ENCODE peak calls at places on chromosomes 12 and 14, in four cellular contexts. D, L, Z and H are unnamed samples.
A peak's percentile ranks its signal among the peaks of the same experiment; 100 is the strongest.

GRCh38 chr14:70254476-70254961 is 65.8 kb upstream of the SLC8A3 start:
- DNase-seq in D (no peak), L (peak; percentile 30), Z (no peak), H (peak; percentile 11)

GRCh38 chr12:22190-22529 is 44.4 kb upstream of the IQSEC3 start:
- DNase-seq in D (no peak), L (no peak), Z (no peak), H (no peak)

GRCh38 chr12:6186114-6186827 is 13.9 kb upstream of the CD9 start:
- DNase-seq in D (no peak), L (no peak), Z (no peak), H (no peak)

GRCh38 chr12:16766736-16767135 is 160.8 kb upstream of the LMO3 start:
- DNase-seq in D (no peak), L (no peak), Z (no peak), H (no peak)

GRCh38 chr12:12008232-12008850 is 62.4 kb upstream of the BCL2L14 start:
- DNase-seq in D (no peak), L (no peak), Z (no peak), H (peak; percentile 69)

GRCh38 chr14:71372411-71372838 is 465.2 kb downstream of the PCNX1 start:
- DNase-seq in D (no peak), L (peak; percentile 52), Z (no peak), H (no peak)

GRCh38 chr14:20606190-20606901 is 15.2 kb upstream of the RNASE12 start:
- DNase-seq in D (peak; percentile 44), L (peak; percentile 55), Z (no peak), H (peak; percentile 73)

GRCh38 chr14:37615582-37616289 is 20.3 kb downstream of the TTC6 start:
- DNase-seq in D (no peak), L (no peak), Z (no peak), H (no peak)

GRCh38 chr12:49950310-49951251 is at the start of gene AQP2:
- DNase-seq in D (no peak), L (no peak), Z (no peak), H (no peak)

GRCh38 chr14:50395448-50395847 is 1.2 kb downstream of the CDKL1 start:
- DNase-seq in D (no peak), L (no peak), Z (no peak), H (no peak)
- H3K4me3 ChIP-seq in D (peak overlapping the region; percentile 60), L (peak overlapping the region; percentile 97), Z (no peak overlapping the region), H (peak overlapping the region; percentile 76)

GRCh38 chr12:19969476-19969875 is 398.9 kb upstream of the PDE3A start:
- DNase-seq in D (no peak), L (no peak), Z (no peak), H (no peak)
- TF ChIP-seq MYC in D (no peak), L (no peak), Z (no peak), H (no peak)

GRCh38 chr12:108341356-108341755 is 2.2 kb upstream of the CMKLR1 start:
- DNase-seq in D (no peak), L (no peak), Z (no peak), H (peak; percentile 61)

GRCh38 chr12:108341854-108342847 is 3.0 kb upstream of the CMKLR1 start:
- DNase-seq in D (no peak), L (no peak), Z (no peak), H (no peak)

GRCh38 chr12:108337235-108338223 is 1.6 kb downstream of the CMKLR1 start:
- DNase-seq in D (peak; percentile 60), L (peak; percentile 33), Z (no peak), H (peak; percentile 69)

GRCh38 chr12:108340037-108340436 is 926 bp upstream of the CMKLR1 start:
- DNase-seq in D (no peak), L (no peak), Z (no peak), H (no peak)

GRCh38 chr12:108338915-108339657 is at the start of gene CMKLR1:
- DNase-seq in D (no peak), L (no peak), Z (no peak), H (peak; percentile 63)
- TF ChIP-seq POLR2A in D (no peak), L (no peak), Z (no peak), H (no peak)

GRCh38 chr14:74980746-74981661 is 21.7 kb upstream of the EIF2B2 start:
- DNase-seq in D (no peak), L (peak; percentile 67), Z (no peak), H (no peak)

GRCh38 chr14:74979029-74979428 is 23.6 kb upstream of the PGF start:
- DNase-seq in D (no peak), L (no peak), Z (no peak), H (no peak)

GRCh38 chr14:74979442-74980397 is 23.0 kb upstream of the EIF2B2 start:
- DNase-seq in D (no peak), L (peak; percentile 57), Z (no peak), H (peak; percentile 35)

GRCh38 chr14:74981833-74982232 is 20.9 kb upstream of the EIF2B2 start:
- DNase-seq in D (no peak), L (no peak), Z (no peak), H (no peak)

DNA sequence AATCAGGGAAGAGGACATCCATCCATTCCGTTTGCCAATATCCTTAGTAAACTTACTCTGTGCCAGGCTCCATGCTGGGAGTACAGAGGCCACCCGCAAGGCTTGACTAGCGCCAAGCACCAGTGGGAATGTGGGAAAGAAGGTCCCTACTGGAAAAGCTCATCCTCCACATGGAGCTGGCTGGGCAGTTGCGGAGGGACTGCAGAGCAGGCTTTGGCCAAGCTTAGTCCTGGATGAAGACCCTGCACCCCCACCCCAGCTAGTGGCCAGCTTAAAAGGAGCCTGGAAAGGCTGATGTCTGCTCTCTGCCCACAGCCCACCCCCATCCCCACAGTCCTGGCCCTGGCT is 22.3 kb upstream of the EIF2B2 start:
- DNase-seq in D (no peak), L (peak; percentile 43), Z (no peak), H (no peak)
- H3K4me3 ChIP-seq in D (no peak overlapping the region), L (no peak overlapping the region), Z (no peak overlapping the region), H (no peak overlapping the region)

GRCh38 chr14:50452285-50452684 is 55.6 kb upstream of the CDKL1 start:
- DNase-seq in D (no peak), L (no peak), Z (no peak), H (no peak)

GRCh38 chr14:50451854-50452253 is 55.2 kb upstream of the CDKL1 start:
- DNase-seq in D (no peak), L (no peak), Z (no peak), H (no peak)

GRCh38 chr14:50452979-50453705 is 56.5 kb upstream of the CDKL1 start:
- DNase-seq in D (no peak), L (no peak), Z (no peak), H (no peak)

DNA sequence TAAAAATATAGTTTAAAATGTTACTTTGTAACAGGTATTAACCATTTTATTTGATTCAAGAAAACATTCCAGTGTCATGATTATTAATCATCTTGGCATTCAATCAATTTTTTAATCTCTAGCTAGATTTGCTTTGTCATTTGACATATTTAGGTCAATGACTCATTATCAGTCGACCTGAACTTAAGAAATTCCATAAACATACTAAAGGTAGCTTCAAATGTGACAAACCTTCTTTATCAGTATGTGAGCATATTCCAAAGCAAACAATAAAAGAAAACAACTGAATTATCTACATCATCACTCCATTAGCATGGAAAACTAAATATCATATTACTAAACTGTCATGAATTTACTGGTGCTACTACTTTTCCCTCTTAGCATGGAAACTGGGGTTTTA is 50.8 kb upstream of the CDKL1 start:
- DNase-seq in D (no peak), L (peak; percentile 81), Z (no peak), H (no peak)
- TF ChIP-seq MYC in D (no peak), L (no peak), Z (no peak), H (no peak)

GRCh38 chr14:51167587-51168219 is 72.3 kb upstream of the TMX1 start:
- DNase-seq in D (no peak), L (no peak), Z (no peak), H (peak; percentile 9)
- TF ChIP-seq POLR2A in D (no peak), L (no peak), Z (no peak), H (no peak)

DNA sequence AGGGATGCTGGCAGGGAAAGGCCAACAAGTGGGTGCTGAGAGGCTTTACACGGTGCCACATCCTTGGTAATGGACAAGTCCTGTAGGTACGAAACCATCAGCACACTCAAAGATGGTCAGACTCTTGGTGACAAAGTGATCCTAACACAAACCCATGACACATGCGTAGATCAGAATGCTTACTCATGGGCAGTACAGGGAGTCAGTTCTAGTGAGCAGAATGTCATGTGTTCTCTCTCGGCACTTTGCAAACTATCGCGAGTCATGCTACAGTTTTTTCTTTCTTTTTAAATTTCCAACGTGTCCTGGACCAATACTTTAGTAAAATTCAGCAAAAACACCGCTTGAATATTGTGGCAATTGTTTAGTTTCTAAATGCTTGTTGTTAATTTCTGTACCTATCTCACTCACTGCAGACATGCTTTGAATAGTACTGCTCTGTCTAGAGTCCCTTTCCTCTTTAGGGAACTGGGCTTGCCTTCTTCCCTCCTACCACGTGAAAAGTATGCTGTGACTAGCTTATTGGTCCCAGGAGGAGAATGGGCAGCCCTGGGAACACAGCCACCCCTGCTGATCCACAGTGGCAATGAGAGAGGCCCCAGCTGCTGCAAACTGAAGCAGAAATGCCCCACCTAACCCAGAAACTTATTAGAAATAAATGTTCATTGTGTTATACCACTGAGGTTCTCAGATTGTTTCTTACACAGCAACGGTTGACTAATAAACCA is 62.4 kb downstream of the UBR7 start:
- DNase-seq in D (peak; percentile 55), L (no peak), Z (no peak), H (peak; percentile 52)
- H3K4me3 ChIP-seq in D (no peak overlapping the region), L (no peak overlapping the region), Z (no peak overlapping the region), H (no peak overlapping the region)

GRCh38 chr14:55889124-55889523 is 229.1 kb upstream of the PELI2 start:
- DNase-seq in D (peak; percentile 13), L (no peak), Z (no peak), H (no peak)

GRCh38 chr14:55881577-55882241 is 236.5 kb upstream of the PELI2 start:
- DNase-seq in D (no peak), L (no peak), Z (no peak), H (peak; percentile 5)

DNA sequence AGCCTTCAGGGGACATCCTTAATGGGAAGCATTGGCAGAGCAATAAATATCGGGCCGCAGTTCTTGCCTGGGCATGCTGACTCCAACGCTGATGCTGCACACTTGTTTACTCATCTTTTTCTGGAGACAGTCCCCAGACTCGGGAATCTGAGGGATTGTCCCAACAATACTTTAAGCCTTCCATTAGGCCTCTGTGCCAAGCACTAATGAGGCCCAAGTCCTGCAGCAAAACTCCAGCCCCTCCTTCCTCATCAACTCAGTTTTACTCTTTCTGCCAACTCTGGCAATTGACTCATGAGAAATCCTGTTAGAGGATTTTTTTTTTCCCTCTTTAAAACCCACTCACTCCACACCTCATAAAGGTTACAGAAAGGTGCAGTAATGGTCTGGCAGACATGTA is 233.4 kb upstream of the PELI2 start:
- DNase-seq in D (no peak), L (no peak), Z (no peak), H (no peak)
- TF ChIP-seq MYC in D (no peak), L (no peak), Z (no peak), H (no peak)

GRCh38 chr12:110449799-110450497 is at the start of gene ARPC3:
- DNase-seq in D (peak; percentile 86), L (peak; percentile 92), Z (peak; percentile 77), H (peak; percentile 99)
- TF ChIP-seq POLR2A in D (peak; percentile 50), L (peak; percentile 86), Z (peak; percentile 90), H (peak; percentile 73)

GRCh38 chr12:1590083-1590979 is 4.0 kb downstream of the FBXL14 start:
- DNase-seq in D (no peak), L (no peak), Z (no peak), H (no peak)
- H3K4me3 ChIP-seq in D (no peak overlapping the region), L (no peak overlapping the region), Z (peak overlapping the region; percentile 54), H (peak overlapping the region; percentile 76)